ENCODE peak calls at places on chromosomes 6 and 20, in nine cellular contexts. A is breast epithelium; C is Kasumi-1; O is GM19239; U is OCI-LY7; S is Right ventricle myocardium superior; J is CD4-positive, CD25-positive, alpha-beta regulatory T cell; L is hippocampal formation; D is HCEC 1CT. Z is an unnamed sample.

GRCh38 chr6:142207265-142207877 is 60.3 kb downstream of the VTA1 start:
- DNase-seq in A (no peak), C (peak; percentile 50), O (no peak), U (peak; percentile 44), S (no peak), J (peak; percentile 49), L (no peak), D (peak; percentile 60), Z (no peak)

GRCh38 chr6:152062476-152062875 is 255.0 kb downstream of the ESR1 start:
- DNase-seq in A (no peak), C (no peak), O (no peak), U (no peak), S (no peak), J (no peak), L (no peak), D (no peak), Z (no peak)

GRCh38 chr20:16518068-16518783 is 55.0 kb downstream of the KIF16B start:
- DNase-seq in A (no peak), C (peak; percentile 70), O (peak; percentile 18), U (peak; percentile 55), S (no peak), J (peak; percentile 40), L (peak; percentile 13), D (peak; percentile 37), Z (peak; percentile 27)

GRCh38 chr6:117498159-117498558 is 15.7 kb downstream of the DCBLD1 start:
- DNase-seq in A (no peak), C (peak; percentile 75), O (no peak), U (no peak), S (no peak), J (no peak), L (no peak), D (peak; percentile 91), Z (no peak)

GRCh38 chr6:116059713-116060571 is 749 bp downstream of the FRK start:
- DNase-seq in A (no peak), C (peak; percentile 55), O (peak; percentile 7), U (no peak), S (no peak), J (no peak), L (no peak), D (no peak), Z (no peak)

GRCh38 chr20:7926767-7927166 is 13.5 kb downstream of the HAO1 start:
- DNase-seq in A (no peak), C (peak; percentile 35), O (no peak), U (peak; percentile 42), S (no peak), J (no peak), L (no peak), D (peak; percentile 63), Z (no peak)

GRCh38 chr6:99492137-99492536 is 23.1 kb downstream of the USP45 start:
- DNase-seq in A (no peak), C (no peak), O (no peak), U (no peak), S (no peak), J (no peak), L (no peak), D (no peak), Z (no peak)

GRCh38 chr20:57407541-57407956 is 16.4 kb downstream of the RBM38 start:
- DNase-seq in A (no peak), C (no peak), O (no peak), U (no peak), S (peak; percentile 63), J (no peak), L (no peak), D (no peak), Z (no peak)

GRCh38 chr6:95545691-95546090 is 31.6 kb upstream of the MANEA start:
- DNase-seq in A (no peak), C (no peak), O (no peak), U (no peak), S (no peak), J (no peak), L (no peak), D (no peak), Z (no peak)

GRCh38 chr6:1525364-1526038 is 84.2 kb upstream of the FOXC1 start:
- DNase-seq in A (no peak), C (no peak), O (no peak), U (no peak), S (no peak), J (no peak), L (peak; percentile 39), D (no peak), Z (no peak)

GRCh38 chr20:10447028-10447427 is 11.9 kb downstream of the SLX4IP start:
- DNase-seq in A (no peak), C (peak; percentile 71), O (peak; percentile 40), U (peak; percentile 54), S (no peak), J (peak; percentile 82), L (no peak), D (peak; percentile 77), Z (peak; percentile 45)

GRCh38 chr6:118017301-118017854 is 110.3 kb downstream of the SLC35F1 start:
- DNase-seq in A (no peak), C (no peak), O (no peak), U (no peak), S (no peak), J (no peak), L (no peak), D (no peak), Z (no peak)

GRCh38 chr6:129186988-129187387 is 304.1 kb downstream of the LAMA2 start:
- DNase-seq in A (no peak), C (no peak), O (no peak), U (no peak), S (no peak), J (no peak), L (no peak), D (peak; percentile 77), Z (no peak)

GRCh38 chr20:44031001-44031574 is 116.4 kb downstream of the TOX2 start:
- DNase-seq in A (no peak), C (no peak), O (no peak), U (no peak), S (no peak), J (no peak), L (no peak), D (no peak), Z (no peak)

GRCh38 chr20:10271470-10272219 is 53.0 kb downstream of the SNAP25 start:
- DNase-seq in A (no peak), C (no peak), O (no peak), U (no peak), S (no peak), J (no peak), L (no peak), D (no peak), Z (no peak)

GRCh38 chr6:61193771-61194170 is 1092.3 kb downstream of the KHDRBS2 start:
- DNase-seq in A (no peak), C (no peak), O (no peak), U (no peak), S (no peak), J (no peak), L (no peak), D (no peak), Z (no peak)

GRCh38 chr6:119353696-119354095 is 4.1 kb upstream of the MAN1A1 start:
- DNase-seq in A (no peak), C (no peak), O (no peak), U (peak; percentile 34), S (no peak), J (no peak), L (no peak), D (no peak), Z (no peak)

GRCh38 chr6:122726649-122727048 is 52.9 kb upstream of the FABP7 start:
- DNase-seq in A (no peak), C (peak; percentile 49), O (no peak), U (no peak), S (no peak), J (peak; percentile 8), L (no peak), D (peak; percentile 39), Z (no peak)

GRCh38 chr6:148235446-148235845 is 107.2 kb upstream of the SASH1 start:
- DNase-seq in A (no peak), C (no peak), O (no peak), U (no peak), S (no peak), J (no peak), L (no peak), D (peak; percentile 14), Z (no peak)

GRCh38 chr6:137764464-137764863 is 102.6 kb upstream of the TNFAIP3 start:
- DNase-seq in A (no peak), C (no peak), O (no peak), U (no peak), S (no peak), J (no peak), L (no peak), D (peak; percentile 88), Z (no peak)

GRCh38 chr20:58286729-58287128 is 22.8 kb upstream of the RAB22A start:
- DNase-seq in A (no peak), C (no peak), O (no peak), U (no peak), S (no peak), J (peak; percentile 43), L (no peak), D (no peak), Z (no peak)

GRCh38 chr20:39245685-39246311 is 283.7 kb downstream of the DHX35 start:
- DNase-seq in A (no peak), C (no peak), O (no peak), U (no peak), S (no peak), J (peak; percentile 3), L (no peak), D (no peak), Z (no peak)

GRCh38 chr20:37524221-37524700 is 3.2 kb downstream of the NNAT start:
- DNase-seq in A (no peak), C (no peak), O (no peak), U (no peak), S (no peak), J (no peak), L (no peak), D (no peak), Z (no peak)

GRCh38 chr6:90167514-90168379 is 128.9 kb downstream of the BACH2 start:
- DNase-seq in A (no peak), C (no peak), O (no peak), U (no peak), S (no peak), J (no peak), L (no peak), D (no peak), Z (no peak)

GRCh38 chr20:6492396-6493055 is 275.0 kb upstream of the BMP2 start:
- DNase-seq in A (no peak), C (no peak), O (no peak), U (no peak), S (no peak), J (no peak), L (no peak), D (peak; percentile 10), Z (no peak)

GRCh38 chr6:54586251-54586650 is 260.3 kb upstream of the FAM83B start:
- DNase-seq in A (no peak), C (no peak), O (no peak), U (no peak), S (no peak), J (no peak), L (no peak), D (peak; percentile 54), Z (no peak)

GRCh38 chr20:63974402-63975200 is 4.8 kb downstream of the SAMD10 start:
- DNase-seq in A (no peak), C (no peak), O (no peak), U (no peak), S (no peak), J (no peak), L (no peak), D (no peak), Z (no peak)

GRCh38 chr6:12963566-12963965 is 247.0 kb downstream of the PHACTR1 start:
- DNase-seq in A (no peak), C (no peak), O (no peak), U (no peak), S (no peak), J (no peak), L (no peak), D (no peak), Z (no peak)

GRCh38 chr6:579339-579738 is 77.6 kb downstream of the HUS1B start:
- DNase-seq in A (no peak), C (peak; percentile 46), O (no peak), U (peak; percentile 13), S (no peak), J (no peak), L (no peak), D (peak; percentile 44), Z (no peak)

GRCh38 chr6:129637340-129638054 is 72.5 kb downstream of the ARHGAP18 start:
- DNase-seq in A (no peak), C (no peak), O (no peak), U (no peak), S (no peak), J (no peak), L (no peak), D (no peak), Z (no peak)

GRCh38 chr6:9186148-9186547 is 750.8 kb upstream of the SLC35B3 start:
- DNase-seq in A (no peak), C (peak; percentile 69), O (no peak), U (no peak), S (no peak), J (no peak), L (no peak), D (no peak), Z (no peak)

Z was measured in GM12891.